ENCODE peak calls at places on chromosomes 16 and 17, in nine cellular contexts. N, J, Q, E, K, Y, M, P and F are unnamed samples.

GRCh38 chr16:85046472-85046916 is 18.9 kb downstream of the KIAA0513 start:
- DNase-seq in N (no peak), J (no peak), Q (no peak), E (no peak), K (no peak), Y (no peak), M (no peak), P (no peak), F (no peak)

GRCh38 chr16:27281285-27281684 is 12.7 kb upstream of the NSMCE1 start:
- DNase-seq in N (no peak), J (no peak), Q (no peak), E (no peak), K (no peak), Y (no peak), M (no peak), P (no peak), F (no peak)

GRCh38 chr16:19938536-19938935 is 53.9 kb upstream of the GPRC5B start:
- DNase-seq in N (no peak), J (no peak), Q (no peak), E (no peak), K (no peak), Y (no peak), M (no peak), P (no peak), F (no peak)

GRCh38 chr17:11986939-11987329 is 10.3 kb downstream of the ZNF18 start:
- DNase-seq in N (no peak), J (peak), Q (peak), E (no peak), K (no peak), Y (no peak), M (peak), P (no peak), F (no peak)

GRCh38 chr16:78763821-78764440 is 664.5 kb downstream of the WWOX start:
- DNase-seq in N (no peak), J (no peak), Q (no peak), E (no peak), K (no peak), Y (no peak), M (no peak), P (no peak), F (no peak)

GRCh38 chr16:1552129-1552528 is 18.7 kb downstream of the TMEM204 start:
- DNase-seq in N (no peak), J (no peak), Q (no peak), E (no peak), K (no peak), Y (no peak), M (no peak), P (no peak), F (no peak)

GRCh38 chr16:24273511-24273910 is 17.4 kb downstream of the CACNG3 start:
- DNase-seq in N (no peak), J (no peak), Q (peak), E (no peak), K (no peak), Y (no peak), M (peak), P (no peak), F (no peak)

GRCh38 chr17:2399572-2400473 is 1.0 kb downstream of the MNT start:
- DNase-seq in N (peak), J (no peak), Q (peak), E (peak), K (peak), Y (peak), M (peak), P (peak), F (peak)

GRCh38 chr16:85396879-85397871 is 215.9 kb upstream of the GSE1 start:
- DNase-seq in N (no peak), J (no peak), Q (no peak), E (no peak), K (no peak), Y (peak), M (no peak), P (no peak), F (no peak)

GRCh38 chr17:81096741-81097133 is 61.8 kb downstream of the BAIAP2 start:
- DNase-seq in N (no peak), J (no peak), Q (no peak), E (no peak), K (no peak), Y (no peak), M (no peak), P (no peak), F (no peak)

GRCh38 chr17:46059457-46059856 is 60.4 kb downstream of the STH start:
- DNase-seq in N (no peak), J (no peak), Q (no peak), E (no peak), K (no peak), Y (no peak), M (no peak), P (no peak), F (no peak)

GRCh38 chr16:23950898-23951297 is 115.1 kb downstream of the PRKCB start:
- DNase-seq in N (peak), J (no peak), Q (no peak), E (no peak), K (no peak), Y (no peak), M (no peak), P (no peak), F (no peak)

GRCh38 chr17:40378966-40379365 is 14.4 kb upstream of the GJD3 start:
- DNase-seq in N (no peak), J (no peak), Q (no peak), E (no peak), K (no peak), Y (no peak), M (no peak), P (no peak), F (no peak)

GRCh38 chr17:63984651-63985386 is 12.1 kb upstream of the SCN4A start:
- DNase-seq in N (peak), J (peak), Q (peak), E (peak), K (peak), Y (no peak), M (peak), P (peak), F (peak)

GRCh38 chr17:64787255-64787920 is 125.3 kb upstream of the SMURF2 start:
- DNase-seq in N (no peak), J (no peak), Q (no peak), E (no peak), K (no peak), Y (no peak), M (no peak), P (no peak), F (no peak)

GRCh38 chr17:42101513-42102292 is 3.4 kb upstream of the ZNF385C start:
- DNase-seq in N (peak), J (no peak), Q (peak), E (peak), K (no peak), Y (peak), M (peak), P (peak), F (peak)

GRCh38 chr17:5464717-5465507 is 3.9 kb downstream of the DHX33 start:
- DNase-seq in N (no peak), J (no peak), Q (no peak), E (no peak), K (no peak), Y (no peak), M (no peak), P (no peak), F (no peak)

GRCh38 chr17:5416886-5417285 is 2.6 kb downstream of the NUP88 start:
- DNase-seq in N (no peak), J (no peak), Q (no peak), E (no peak), K (no peak), Y (no peak), M (no peak), P (no peak), F (no peak)

GRCh38 chr16:55487048-55487803 is 8.2 kb downstream of the MMP2 start:
- DNase-seq in N (peak), J (peak), Q (peak), E (no peak), K (no peak), Y (peak), M (peak), P (no peak), F (no peak)

GRCh38 chr16:51968756-51969155 is 578.2 kb downstream of the TOX3 start:
- DNase-seq in N (no peak), J (no peak), Q (peak), E (no peak), K (no peak), Y (no peak), M (no peak), P (no peak), F (no peak)

GRCh38 chr17:14575349-14575966 is 274.6 kb downstream of the HS3ST3B1 start:
- DNase-seq in N (no peak), J (peak), Q (peak), E (no peak), K (no peak), Y (no peak), M (peak), P (no peak), F (no peak)

GRCh38 chr17:32834104-32834503 is 42.8 kb downstream of the MYO1D start:
- DNase-seq in N (no peak), J (no peak), Q (no peak), E (no peak), K (no peak), Y (no peak), M (no peak), P (no peak), F (no peak)

GRCh38 chr16:3065742-3066439 is 451 bp downstream of the IL32 start:
- DNase-seq in N (no peak), J (no peak), Q (no peak), E (no peak), K (peak), Y (no peak), M (no peak), P (no peak), F (no peak)

GRCh38 chr16:57591086-57591869 is 37.2 kb upstream of the ADGRG1 start:
- DNase-seq in N (peak), J (peak), Q (peak), E (no peak), K (peak), Y (peak), M (peak), P (no peak), F (peak)

GRCh38 chr17:56913000-56913866 is 616 bp downstream of the TRIM25 start:
- DNase-seq in N (no peak), J (no peak), Q (peak), E (no peak), K (no peak), Y (no peak), M (peak), P (no peak), F (no peak)

GRCh38 chr17:19544366-19544765 is 10.7 kb downstream of the SLC47A1 start:
- DNase-seq in N (no peak), J (no peak), Q (no peak), E (no peak), K (no peak), Y (no peak), M (no peak), P (no peak), F (no peak)

GRCh38 chr17:30186761-30187160 is 48.7 kb downstream of the SLC6A4 start:
- DNase-seq in N (no peak), J (no peak), Q (no peak), E (no peak), K (no peak), Y (no peak), M (no peak), P (no peak), F (no peak)

GRCh38 chr17:50123649-50124349 is 6.2 kb downstream of the SAMD14 start:
- DNase-seq in N (no peak), J (no peak), Q (no peak), E (no peak), K (no peak), Y (no peak), M (no peak), P (no peak), F (no peak)

GRCh38 chr16:21302454-21302853 is 24.4 kb upstream of the CRYM start:
- DNase-seq in N (no peak), J (no peak), Q (peak), E (no peak), K (no peak), Y (no peak), M (peak), P (no peak), F (no peak)

GRCh38 chr17:63601439-63602371 is 1.0 kb downstream of the TACO1 start:
- DNase-seq in N (no peak), J (no peak), Q (peak), E (no peak), K (no peak), Y (no peak), M (peak), P (no peak), F (no peak)

GRCh38 chr16:87344931-87345631 is 27.9 kb upstream of the C16orf95 start:
- DNase-seq in N (peak), J (no peak), Q (no peak), E (peak), K (peak), Y (no peak), M (no peak), P (no peak), F (peak)

GRCh38 chr16:72202014-72202413 is 30.1 kb upstream of the PMFBP1 start:
- DNase-seq in N (no peak), J (no peak), Q (peak), E (no peak), K (no peak), Y (no peak), M (no peak), P (no peak), F (no peak)

GRCh38 chr17:82400830-82401229 is 17.3 kb upstream of the HEXD start:
- DNase-seq in N (no peak), J (no peak), Q (no peak), E (peak), K (peak), Y (no peak), M (no peak), P (no peak), F (no peak)

GRCh38 chr16:66554021-66554420 is 1.6 kb downstream of the CKLF start:
- DNase-seq in N (no peak), J (no peak), Q (no peak), E (no peak), K (no peak), Y (no peak), M (no peak), P (no peak), F (no peak)
- H3K4me3 ChIP-seq in N (no peak), J (no peak), Q (peak), E (no peak), K (peak), Y (no peak), M (peak), P (peak), F (no peak)

GRCh38 chr16:88430185-88430523 is 22.9 kb upstream of the ZFPM1 start:
- DNase-seq in N (no peak), J (no peak), Q (no peak), E (no peak), K (no peak), Y (no peak), M (no peak), P (no peak), F (no peak)
- H3K4me3 ChIP-seq in N (peak), J (no peak), Q (peak), E (peak), K (peak), Y (peak), M (no peak), P (peak), F (peak)

GRCh38 chr16:88782454-88783390 is 2.3 kb downstream of the PIEZO1 start:
- DNase-seq in N (no peak), J (no peak), Q (peak), E (no peak), K (peak), Y (no peak), M (peak), P (no peak), F (no peak)
- H3K4me3 ChIP-seq in N (no peak), J (peak), Q (peak), E (no peak), K (peak), Y (peak), M (peak), P (peak), F (no peak)

DNA sequence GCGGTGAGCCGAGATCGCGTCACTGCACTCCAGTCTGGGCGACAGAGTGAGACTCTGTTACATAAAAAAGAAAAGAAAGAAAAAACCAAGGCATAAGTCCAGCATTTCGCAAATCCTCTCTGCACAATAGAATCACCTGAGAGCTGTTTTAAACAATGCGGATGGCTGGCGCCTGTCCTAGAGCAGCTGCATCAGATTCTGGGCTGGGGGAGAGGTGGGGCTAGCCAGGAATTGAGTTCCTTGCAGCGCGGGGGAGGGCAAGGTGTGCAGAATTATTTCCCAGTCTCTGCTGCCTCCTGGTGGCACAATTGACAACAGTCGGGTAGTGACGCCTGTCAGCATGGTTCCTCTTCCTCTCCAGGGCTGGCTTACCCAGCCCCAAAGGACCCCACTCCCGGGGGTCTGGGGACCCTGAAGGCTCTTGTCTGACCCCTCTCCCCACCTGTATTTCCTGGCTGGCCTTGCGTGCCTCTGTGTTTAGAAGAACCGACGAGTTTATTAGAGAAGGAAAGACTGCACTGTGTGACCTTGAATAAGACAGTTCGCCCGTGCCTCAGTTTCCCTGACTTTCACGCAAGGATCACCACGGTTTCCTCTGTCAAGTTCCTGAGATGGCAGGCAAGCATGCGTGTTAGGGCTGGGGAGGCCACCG is 41.1 kb upstream of the PLCG2 start:
- DNase-seq in N (peak), J (peak), Q (peak), E (peak), K (peak), Y (peak), M (peak), P (peak), F (peak)
- H3K4me3 ChIP-seq in N (no peak), J (no peak), Q (peak), E (peak), K (peak), Y (peak), M (peak), P (peak), F (no peak)

GRCh38 chr16:13438064-13438463 is 481.9 kb upstream of the ERCC4 start:
- DNase-seq in N (no peak), J (no peak), Q (no peak), E (no peak), K (no peak), Y (no peak), M (no peak), P (no peak), F (no peak)

GRCh38 chr16:13435415-13435814 is 484.5 kb upstream of the ERCC4 start:
- DNase-seq in N (no peak), J (no peak), Q (no peak), E (no peak), K (no peak), Y (no peak), M (no peak), P (no peak), F (no peak)

GRCh38 chr16:13435873-13436474 is 484.0 kb upstream of the ERCC4 start:
- DNase-seq in N (no peak), J (no peak), Q (no peak), E (no peak), K (no peak), Y (no peak), M (no peak), P (no peak), F (no peak)

GRCh38 chr16:13439766-13440165 is 480.2 kb upstream of the ERCC4 start:
- DNase-seq in N (no peak), J (no peak), Q (no peak), E (no peak), K (no peak), Y (no peak), M (no peak), P (no peak), F (no peak)

GRCh38 chr16:13436641-13437423 is 483.1 kb upstream of the ERCC4 start:
- DNase-seq in N (no peak), J (no peak), Q (no peak), E (no peak), K (no peak), Y (no peak), M (no peak), P (no peak), F (no peak)
- H3K4me3 ChIP-seq in N (no peak), J (no peak), Q (no peak), E (no peak), K (no peak), Y (no peak), M (no peak), P (no peak), F (no peak)

DNA sequence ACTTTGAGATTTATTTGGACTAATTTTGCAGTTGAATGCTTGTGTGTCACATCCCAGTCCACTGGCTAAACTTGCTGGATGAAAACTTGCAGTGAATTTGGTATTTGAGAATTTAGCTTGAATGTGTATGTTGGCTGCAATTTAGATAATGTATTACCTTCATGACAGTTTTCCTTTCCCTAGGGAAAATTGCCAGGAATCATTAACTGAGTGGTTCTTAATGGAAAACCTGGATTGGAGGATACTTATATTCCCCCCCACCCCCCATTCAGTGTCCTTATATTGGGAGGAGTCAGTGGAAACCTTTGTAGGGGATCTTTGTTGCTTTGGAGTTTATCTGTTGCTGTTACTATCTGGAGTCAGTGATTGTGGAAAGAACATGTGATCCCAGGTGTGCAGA is 67.6 kb downstream of the KPNA2 start:
- DNase-seq in N (no peak), J (no peak), Q (no peak), E (no peak), K (no peak), Y (no peak), M (peak), P (no peak), F (no peak)
- H3K4me3 ChIP-seq in N (no peak), J (no peak), Q (peak), E (no peak), K (peak), Y (peak), M (peak), P (peak), F (no peak)

GRCh38 chr17:74959826-74960738 is 12.5 kb downstream of the HID1 start:
- DNase-seq in N (no peak), J (no peak), Q (peak), E (no peak), K (no peak), Y (no peak), M (peak), P (no peak), F (no peak)

GRCh38 chr17:74957935-74958549 is 14.5 kb downstream of the HID1 start:
- DNase-seq in N (peak), J (no peak), Q (peak), E (peak), K (peak), Y (peak), M (peak), P (peak), F (peak)

GRCh38 chr17:74962622-74963394 is 9.8 kb downstream of the HID1 start:
- DNase-seq in N (no peak), J (no peak), Q (no peak), E (no peak), K (no peak), Y (no peak), M (no peak), P (no peak), F (no peak)

GRCh38 chr17:74961657-74962360 is 10.8 kb downstream of the HID1 start:
- DNase-seq in N (peak), J (peak), Q (peak), E (peak), K (peak), Y (peak), M (peak), P (peak), F (peak)

DNA sequence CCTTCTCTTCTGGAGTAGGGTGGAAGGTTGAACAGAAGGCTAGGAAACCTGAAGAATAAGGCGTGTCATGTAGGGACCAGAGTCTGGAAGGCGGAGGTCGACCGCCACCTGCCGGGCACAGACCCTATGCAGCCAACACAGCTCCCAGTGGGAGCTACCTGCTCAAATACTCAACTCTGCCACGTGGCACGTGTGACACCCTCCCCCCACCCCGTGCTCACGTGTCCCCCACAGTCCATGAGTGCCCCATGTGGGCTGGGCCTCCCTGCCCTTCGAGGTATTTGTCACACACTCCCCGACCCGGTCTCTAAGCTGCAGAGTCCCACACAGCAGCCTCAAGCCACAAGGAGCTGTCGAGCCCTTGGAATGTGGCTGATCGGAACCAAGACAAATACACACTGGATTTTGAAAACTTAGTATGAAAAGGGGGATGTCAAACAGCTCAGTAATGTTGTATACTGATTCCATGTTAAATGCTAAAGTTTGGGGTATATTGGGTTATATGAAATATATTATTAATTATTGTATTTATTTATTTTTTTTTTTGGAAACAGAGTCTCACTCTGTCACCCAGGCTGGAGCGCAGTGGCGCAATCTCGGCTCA is 11.7 kb downstream of the HID1 start:
- DNase-seq in N (no peak), J (no peak), Q (peak), E (peak), K (peak), Y (no peak), M (no peak), P (no peak), F (peak)
- H3K4me3 ChIP-seq in N (no peak), J (no peak), Q (no peak), E (no peak), K (no peak), Y (no peak), M (no peak), P (no peak), F (no peak)